ENCODE peak calls at places on chromosomes 12 and 14, in six cellular contexts. D, R, N, G, T and Q are unnamed samples. For H3K4me1, the result is how much of the 10 kb centered on the place peaks cover.

GRCh38 chr12:9787340-9787737 is 26.6 kb upstream of the CD69 start:
- DNase-seq in G (no peak), T (no peak), D (no peak), R (no peak), N (no peak), Q (no peak)

GRCh38 chr14:51581017-51581881 is 70.5 kb upstream of the FRMD6 start:
- DNase-seq in T (no peak), G (no peak), D (peak), N (no peak), R (no peak), Q (peak)

GRCh38 chr14:86450075-86450474 is 920.1 kb downstream of the FLRT2 start:
- DNase-seq in N (no peak), R (no peak), G (no peak), T (no peak), D (peak), Q (no peak)

GRCh38 chr14:35368583-35368982 is 36.0 kb downstream of the NFKBIA start:
- DNase-seq in T (no peak), G (no peak), R (no peak), D (no peak), N (no peak), Q (no peak)

GRCh38 chr14:92560106-92560865 is 46.7 kb downstream of the RIN3 start:
- DNase-seq in N (no peak), R (no peak), G (no peak), D (no peak), T (no peak), Q (no peak)

GRCh38 chr14:105255021-105255507 is 6.7 kb downstream of the BTBD6 start:
- DNase-seq in D (no peak), G (no peak), N (no peak), R (no peak), T (peak), Q (no peak)

GRCh38 chr12:93173178-93173957 is 204.4 kb upstream of the NUDT4 start:
- DNase-seq in D (no peak), R (no peak), T (no peak), N (no peak), G (no peak), Q (no peak)

GRCh38 chr12:24111101-24111500 is 161.6 kb upstream of the SOX5 start:
- DNase-seq in N (no peak), G (no peak), T (no peak), D (no peak), R (no peak), Q (no peak)

GRCh38 chr12:116591608-116592115 is 32.5 kb downstream of the MAP1LC3B2 start:
- DNase-seq in R (no peak), G (no peak), N (no peak), D (peak), T (no peak), Q (no peak)

GRCh38 chr12:57783861-57784260 is 1.3 kb downstream of the TSFM start:
- DNase-seq in G (no peak), R (no peak), T (no peak), D (no peak), N (no peak), Q (peak)

GRCh38 chr12:63075376-63076000 is 75.5 kb downstream of the AVPR1A start:
- DNase-seq in R (no peak), N (no peak), G (no peak), T (no peak), D (peak), Q (no peak)

GRCh38 chr14:86022031-86022629 is 492.2 kb downstream of the FLRT2 start:
- DNase-seq in D (no peak), N (no peak), R (no peak), G (no peak), T (no peak), Q (no peak)

GRCh38 chr12:93376436-93377251 is 1.1 kb upstream of the NUDT4 start:
- DNase-seq in N (no peak), T (no peak), D (peak), R (no peak), G (peak), Q (no peak)

GRCh38 chr14:61380984-61381383 is 59.6 kb downstream of the PRKCH start:
- DNase-seq in N (no peak), D (no peak), R (no peak), G (no peak), T (no peak), Q (no peak)

GRCh38 chr14:101254805-101255764 is 306.2 kb upstream of the DIO3 start:
- DNase-seq in G (no peak), R (peak), T (no peak), D (peak), N (no peak), Q (no peak)

GRCh38 chr14:39946796-39947195 is 514.6 kb upstream of the FBXO33 start:
- DNase-seq in G (no peak), D (peak), N (no peak), T (no peak), R (no peak), Q (no peak)

GRCh38 chr12:110444455-110444854 is 5.7 kb downstream of the ARPC3 start:
- DNase-seq in N (no peak), D (no peak), R (no peak), G (no peak), T (no peak), Q (no peak)

GRCh38 chr14:44820230-44820964 is 141.3 kb downstream of the KLHL28 start:
- DNase-seq in G (no peak), T (no peak), R (no peak), N (no peak), D (no peak), Q (no peak)

GRCh38 chr14:51846631-51847488 is 13.6 kb upstream of the GNG2 start:
- DNase-seq in T (no peak), D (peak), G (no peak), N (no peak), R (peak), Q (no peak)

GRCh38 chr12:105083041-105083440 is 1.2 kb downstream of the ALDH1L2 start:
- DNase-seq in D (no peak), G (no peak), R (no peak), T (no peak), N (no peak), Q (no peak)

GRCh38 chr14:94769413-94770250 is at the start of gene GSC:
- DNase-seq in R (peak), G (peak), T (peak), D (peak), N (no peak), Q (peak)

GRCh38 chr12:12212769-12213168 is 54.1 kb downstream of the LRP6 start:
- DNase-seq in D (no peak), G (no peak), R (no peak), T (no peak), N (no peak), Q (no peak)

DNA sequence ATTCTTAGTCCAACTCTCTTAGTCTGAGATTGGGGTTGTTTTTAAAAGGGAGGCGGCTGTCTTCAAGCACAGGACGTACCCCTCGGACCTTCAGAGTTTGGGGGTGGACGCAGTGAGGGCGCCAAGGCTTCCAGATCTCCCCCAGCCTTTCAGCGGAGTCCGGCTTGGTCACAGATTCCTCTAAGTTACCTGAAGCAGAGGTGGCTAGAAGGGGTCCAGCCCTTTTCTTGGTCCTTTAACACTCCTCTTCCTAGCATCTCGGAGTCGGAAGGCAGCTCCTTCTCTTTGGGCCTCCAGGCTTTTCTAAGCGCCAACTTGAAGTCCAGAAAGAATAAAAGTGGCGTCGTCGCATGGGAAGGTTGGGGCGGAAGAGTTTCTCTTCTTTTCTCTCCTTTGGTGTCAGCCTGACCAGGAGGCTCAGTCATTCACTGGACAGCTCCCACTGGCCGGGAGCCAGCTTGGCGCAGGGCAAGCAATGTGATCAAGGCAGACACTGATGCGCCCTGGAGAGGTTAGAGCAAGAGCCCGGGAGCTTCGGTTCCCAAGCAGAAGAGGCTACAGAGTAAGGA is 9.6 kb downstream of the OR6S1 start:
- DNase-seq in T (no peak), G (peak), R (peak), N (no peak), D (peak), Q (peak)
- H3K4me3 ChIP-seq in T (peak), G (peak), R (peak), N (peak), D (peak), Q (peak)

DNA sequence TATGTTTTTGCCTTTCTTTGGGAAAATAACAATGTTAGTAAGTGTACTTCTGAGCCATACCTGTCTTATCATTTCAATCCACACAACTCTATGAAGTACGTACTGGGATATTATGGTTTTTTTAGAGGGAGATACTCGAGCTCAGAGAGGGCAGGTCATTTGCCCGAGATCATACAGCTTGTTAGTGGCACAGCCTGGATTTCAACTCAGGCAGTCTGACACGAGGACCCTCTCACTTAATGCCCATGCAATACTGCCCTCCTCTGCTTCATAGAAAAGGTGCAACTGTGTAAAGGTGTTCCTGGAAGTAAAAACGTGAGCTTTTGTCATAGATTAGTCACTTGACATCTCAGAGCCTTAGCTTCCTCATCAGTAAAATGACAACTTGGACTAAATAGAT is 128.0 kb downstream of the NDUFA12 start:
- DNase-seq in N (no peak), G (no peak), D (peak), R (peak), T (no peak), Q (no peak)
- H3K27ac ChIP-seq in N (no peak), G (no peak), D (no peak), R (no peak), T (no peak), Q (no peak)

DNA sequence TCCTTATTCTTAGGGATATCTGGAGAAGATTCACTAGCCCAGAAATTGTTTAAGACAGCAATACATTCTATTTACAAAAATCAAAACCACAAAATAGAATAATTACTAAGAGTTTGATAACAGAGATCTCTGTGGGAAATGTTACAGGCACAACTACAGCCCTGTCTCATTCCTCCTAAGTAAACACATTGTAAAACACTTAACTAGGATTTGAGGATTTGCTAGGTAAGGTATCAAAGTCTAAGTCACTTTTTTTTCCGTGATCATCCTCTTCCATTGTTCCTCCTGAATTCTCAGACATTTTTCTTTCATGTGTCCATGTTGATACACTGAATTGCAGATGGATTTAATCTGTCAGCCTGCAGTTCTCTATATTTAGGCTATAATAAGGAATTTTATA is 127.5 kb downstream of the ACSS3 start:
- DNase-seq in D (peak), G (no peak), N (no peak), T (no peak), R (no peak), Q (no peak)
- H3K4me1 ChIP-seq in D (under half), G (under half), N (under half), T (under half), R (under half), Q (under half)

DNA sequence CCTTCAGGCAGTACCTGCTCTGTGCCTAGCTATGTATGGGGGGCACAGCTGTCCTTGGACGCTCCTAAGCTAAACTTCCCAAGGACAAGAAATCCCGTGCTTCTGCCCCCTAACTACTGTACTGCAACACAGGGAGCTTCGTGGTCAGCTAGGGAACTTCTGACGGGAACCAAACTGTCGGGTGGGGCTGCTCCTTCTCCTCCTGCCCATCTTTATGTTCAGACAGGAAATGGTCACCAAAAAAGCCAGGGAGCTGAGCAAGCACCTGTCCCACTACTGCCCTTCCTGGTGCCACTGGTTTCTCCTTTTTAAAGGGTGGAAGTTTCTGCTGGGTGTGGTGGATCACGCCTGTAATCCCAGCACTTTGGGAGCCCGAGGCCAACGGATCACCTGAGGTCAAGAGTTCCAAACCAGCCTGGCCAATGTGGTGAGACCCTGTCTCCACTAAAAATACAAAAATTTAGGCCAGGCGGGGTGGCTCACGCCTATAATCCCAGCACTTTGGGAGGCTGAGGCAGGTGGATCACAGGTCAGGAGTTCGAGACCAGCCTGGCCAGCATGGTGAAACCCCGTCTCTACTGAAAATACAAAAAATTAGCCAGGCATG is 26.6 kb downstream of the PXN start:
- DNase-seq in D (no peak), G (no peak), N (no peak), R (no peak), T (no peak), Q (no peak)
- H3K4me3 ChIP-seq in D (no peak), G (no peak), N (no peak), R (no peak), T (no peak), Q (no peak)

GRCh38 chr14:33765251-33765650 is 185.6 kb downstream of the EGLN3 start:
- DNase-seq in T (no peak), D (peak), R (peak), G (no peak), N (no peak), Q (no peak)
- H3K27ac ChIP-seq in T (no peak), D (no peak), R (peak), G (no peak), N (no peak), Q (no peak)